ENCODE peak calls at places on chromosomes 2 and 18, in six cellular contexts. One of them, this sample, is unnamed.

GRCh38 chr2:69111036-69111435 is 98.1 kb downstream of the ANTXR1 start:
- DNase-seq in H1: no peak
- DNase-seq in H9: no peak
- DNase-seq in mesendoderm: no peak
- DNase-seq in IMR-90: no peak
- DNase-seq in neuronal stem cell: no peak
- DNase-seq in this sample: no peak

GRCh38 chr2:232142049-232142448 is 180.5 kb downstream of the DIS3L2 start:
- DNase-seq in mesendoderm: peak; percentile 68
- DNase-seq in H1: no peak
- DNase-seq in H9: peak; percentile 52
- DNase-seq in neuronal stem cell: peak; percentile 21
- DNase-seq in IMR-90: peak; percentile 31
- DNase-seq in this sample: peak; percentile 46

GRCh38 chr2:54808642-54809041 is 85.2 kb downstream of the EML6 start:
- DNase-seq in H1: no peak
- DNase-seq in mesendoderm: no peak
- DNase-seq in neuronal stem cell: no peak
- DNase-seq in IMR-90: peak; percentile 5
- DNase-seq in H9: no peak
- DNase-seq in this sample: peak; percentile 14

GRCh38 chr2:198054299-198054698 is 249.9 kb downstream of the PLCL1 start:
- DNase-seq in IMR-90: peak; percentile 37
- DNase-seq in H1: peak; percentile 52
- DNase-seq in mesendoderm: peak; percentile 63
- DNase-seq in H9: peak; percentile 51
- DNase-seq in neuronal stem cell: peak; percentile 15
- DNase-seq in this sample: peak; percentile 47

GRCh38 chr2:68448671-68449394 is 18.3 kb downstream of the FBXO48 start:
- DNase-seq in H1: no peak
- DNase-seq in IMR-90: no peak
- DNase-seq in neuronal stem cell: no peak
- DNase-seq in H9: no peak
- DNase-seq in mesendoderm: no peak
- DNase-seq in this sample: no peak

GRCh38 chr2:191521608-191522208 is 156.2 kb upstream of the NABP1 start:
- DNase-seq in H1: no peak
- DNase-seq in IMR-90: peak; percentile 55
- DNase-seq in H9: no peak
- DNase-seq in neuronal stem cell: no peak
- DNase-seq in mesendoderm: peak; percentile 34
- DNase-seq in this sample: peak; percentile 38

GRCh38 chr18:62790836-62791772 is 75.8 kb downstream of the PHLPP1 start:
- DNase-seq in IMR-90: peak; percentile 75
- DNase-seq in H9: no peak
- DNase-seq in neuronal stem cell: no peak
- DNase-seq in H1: no peak
- DNase-seq in mesendoderm: no peak
- DNase-seq in this sample: peak; percentile 31

GRCh38 chr2:147501973-147502372 is 342.9 kb upstream of the ACVR2A start:
- DNase-seq in IMR-90: no peak
- DNase-seq in H9: no peak
- DNase-seq in mesendoderm: no peak
- DNase-seq in H1: no peak
- DNase-seq in neuronal stem cell: no peak
- DNase-seq in this sample: no peak

DNA sequence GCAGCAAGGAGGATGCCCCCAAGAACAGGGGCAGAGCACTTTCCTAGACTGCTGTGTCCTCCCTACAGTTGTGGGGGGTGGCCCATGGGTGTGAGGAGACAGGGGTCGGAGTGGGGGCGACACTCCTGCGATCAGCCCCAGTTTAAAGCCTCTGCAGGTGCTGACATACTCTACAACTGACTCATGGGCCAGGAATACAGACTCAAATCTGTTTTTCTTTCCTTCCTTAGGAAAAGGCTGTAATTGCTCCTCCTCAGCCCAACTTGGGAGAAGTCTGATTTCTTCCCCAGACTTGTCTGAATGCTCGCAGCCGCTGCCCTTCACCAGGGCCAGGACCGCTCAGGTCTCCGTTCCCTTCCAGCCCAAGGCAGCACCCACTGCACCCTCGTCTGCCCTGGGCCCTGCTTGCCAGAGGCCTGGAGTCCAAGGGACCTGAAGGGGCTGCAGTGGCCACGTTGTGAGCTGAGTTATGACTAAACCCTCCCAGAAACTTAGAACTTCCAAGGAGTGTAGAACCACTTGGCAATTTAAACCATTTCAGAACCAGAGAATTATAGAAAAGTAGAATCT is 41.3 kb downstream of the RHOB start:
- DNase-seq in mesendoderm: peak; percentile 73
- DNase-seq in H1: no peak
- DNase-seq in neuronal stem cell: no peak
- DNase-seq in IMR-90: no peak
- DNase-seq in H9: no peak
- DNase-seq in this sample: no peak
- H3K18ac ChIP-seq in mesendoderm: peak overlapping the region; percentile 11
- H3K18ac ChIP-seq in H1: peak overlapping the region; percentile 57
- H3K18ac ChIP-seq in neuronal stem cell: peak overlapping the region; percentile 92
- H3K18ac ChIP-seq in IMR-90: no peak overlapping the region
- H3K18ac ChIP-seq in H9: no peak overlapping the region
- H3K18ac ChIP-seq in this sample: no peak overlapping the region

GRCh38 chr2:219498280-219499057 is at the start of gene GMPPA:
- DNase-seq in H9: peak; percentile 99
- DNase-seq in neuronal stem cell: peak; percentile 96
- DNase-seq in H1: peak; percentile 97
- DNase-seq in IMR-90: peak; percentile 99
- DNase-seq in mesendoderm: peak; percentile 100
- DNase-seq in this sample: peak; percentile 99
- H3K18ac ChIP-seq in H9: no peak within 1 kb of the TSS
- H3K18ac ChIP-seq in neuronal stem cell: peak within 1 kb of the TSS; percentile 94
- H3K18ac ChIP-seq in H1: peak within 1 kb of the TSS; percentile 10
- H3K18ac ChIP-seq in IMR-90: peak within 1 kb of the TSS; percentile 47
- H3K18ac ChIP-seq in mesendoderm: peak within 1 kb of the TSS; percentile 66
- H3K18ac ChIP-seq in this sample: peak within 1 kb of the TSS; percentile 89

GRCh38 chr2:74863802-74864248 is 29.9 kb downstream of the HK2 start:
- DNase-seq in H1: no peak
- DNase-seq in neuronal stem cell: no peak
- DNase-seq in mesendoderm: no peak
- DNase-seq in H9: no peak
- DNase-seq in IMR-90: no peak
- DNase-seq in this sample: no peak

GRCh38 chr2:74862268-74862964 is 28.5 kb downstream of the HK2 start:
- DNase-seq in mesendoderm: no peak
- DNase-seq in IMR-90: no peak
- DNase-seq in H1: no peak
- DNase-seq in neuronal stem cell: no peak
- DNase-seq in H9: no peak
- DNase-seq in this sample: no peak

GRCh38 chr2:74865770-74866674 is 32.1 kb downstream of the HK2 start:
- DNase-seq in H1: no peak
- DNase-seq in neuronal stem cell: no peak
- DNase-seq in H9: no peak
- DNase-seq in mesendoderm: peak; percentile 64
- DNase-seq in IMR-90: no peak
- DNase-seq in this sample: no peak

GRCh38 chr2:74867841-74868658 is 34.1 kb downstream of the HK2 start:
- DNase-seq in mesendoderm: no peak
- DNase-seq in H1: no peak
- DNase-seq in IMR-90: peak; percentile 88
- DNase-seq in H9: no peak
- DNase-seq in neuronal stem cell: no peak
- DNase-seq in this sample: peak; percentile 90

DNA sequence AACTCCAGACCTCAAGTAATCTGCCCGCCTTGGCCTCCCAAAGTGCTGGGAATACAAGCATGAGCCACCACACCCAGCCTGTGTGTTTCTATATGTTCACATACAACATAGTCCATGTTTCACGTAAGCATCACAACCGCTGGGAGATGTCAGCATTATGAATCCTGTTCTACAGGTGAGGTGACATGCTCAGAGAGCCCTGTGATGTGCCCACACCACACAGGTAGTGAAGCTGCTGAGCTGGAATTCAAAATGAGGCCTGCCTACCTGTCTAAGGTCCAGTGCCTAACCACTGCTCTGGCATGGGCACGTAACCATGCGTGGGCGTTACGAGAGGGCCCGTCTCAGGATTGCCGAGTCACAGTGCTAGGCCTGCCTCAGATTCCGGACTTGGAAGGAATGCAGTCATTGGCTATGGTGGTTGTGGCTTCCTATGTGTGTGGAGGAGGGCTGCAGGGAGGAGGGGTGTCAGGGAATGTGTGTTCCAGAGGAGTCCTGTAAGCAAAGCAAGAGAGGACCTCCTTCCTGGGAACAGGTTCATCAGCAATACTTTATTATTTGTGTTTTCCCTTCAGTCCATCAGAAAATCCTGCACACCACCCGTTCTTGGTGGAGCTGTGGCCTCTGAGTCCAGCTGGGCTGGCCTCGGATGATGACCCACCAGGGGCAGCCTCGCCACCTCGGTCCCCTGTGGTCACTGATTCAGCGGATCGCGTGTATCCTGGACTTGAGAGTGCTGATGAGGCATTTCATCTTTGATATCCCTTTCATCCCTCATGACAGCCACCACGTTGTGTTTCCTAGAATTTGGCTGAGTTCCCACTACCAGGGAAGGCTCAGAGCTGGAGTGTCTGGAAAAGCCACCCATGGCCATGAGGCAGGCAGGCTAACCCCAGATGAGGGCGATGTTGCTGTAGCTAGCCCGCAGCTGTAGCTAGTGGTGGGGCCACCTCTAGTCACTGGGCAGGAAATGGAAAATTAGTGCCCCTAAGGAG is 31.1 kb downstream of the HK2 start:
- DNase-seq in mesendoderm: peak; percentile 72
- DNase-seq in H9: peak; percentile 56
- DNase-seq in IMR-90: peak; percentile 70
- DNase-seq in H1: no peak
- DNase-seq in neuronal stem cell: no peak
- DNase-seq in this sample: no peak
- H3K18ac ChIP-seq in mesendoderm: no peak overlapping the region
- H3K18ac ChIP-seq in H9: no peak overlapping the region
- H3K18ac ChIP-seq in IMR-90: no peak overlapping the region
- H3K18ac ChIP-seq in H1: no peak overlapping the region
- H3K18ac ChIP-seq in neuronal stem cell: no peak overlapping the region
- H3K18ac ChIP-seq in this sample: no peak overlapping the region

GRCh38 chr2:73926493-73927327 is at the start of gene DGUOK:
- DNase-seq in IMR-90: peak; percentile 100
- DNase-seq in neuronal stem cell: peak; percentile 95
- DNase-seq in mesendoderm: peak; percentile 99
- DNase-seq in H9: peak; percentile 98
- DNase-seq in H1: peak; percentile 90
- DNase-seq in this sample: peak; percentile 99
- H3K18ac ChIP-seq in IMR-90: peak within 1 kb of the TSS; percentile 32
- H3K18ac ChIP-seq in neuronal stem cell: peak within 1 kb of the TSS; percentile 89
- H3K18ac ChIP-seq in mesendoderm: peak within 1 kb of the TSS; percentile 41
- H3K18ac ChIP-seq in H9: peak within 1 kb of the TSS; percentile 97
- H3K18ac ChIP-seq in H1: peak within 1 kb of the TSS; percentile 72
- H3K18ac ChIP-seq in this sample: peak within 1 kb of the TSS; percentile 98

GRCh38 chr2:10779776-10780490 is 32.7 kb downstream of the PDIA6 start:
- DNase-seq in H1: no peak
- DNase-seq in H9: no peak
- DNase-seq in IMR-90: no peak
- DNase-seq in mesendoderm: no peak
- DNase-seq in neuronal stem cell: no peak
- DNase-seq in this sample: no peak
- H3K18ac ChIP-seq in H1: no peak overlapping the region
- H3K18ac ChIP-seq in H9: no peak overlapping the region
- H3K18ac ChIP-seq in IMR-90: no peak overlapping the region
- H3K18ac ChIP-seq in mesendoderm: no peak overlapping the region
- H3K18ac ChIP-seq in neuronal stem cell: no peak overlapping the region
- H3K18ac ChIP-seq in this sample: no peak overlapping the region